ENCODE peak calls at places on chromosomes 16 and 17, in nine cellular contexts. S is dorsolateral prefrontal cortex, P is kidney epithelial cell, V is gastrocnemius medialis, X is sigmoid colon, Y is AG04450, H is NB4, M is BE2C, Q is astrocyte of the spinal cord. B is an unnamed sample.

GRCh38 chr17:48462946-48463345 is 32.9 kb upstream of the SKAP1 start:
- DNase-seq in S (no peak), P (no peak), V (no peak), X (no peak), Y (no peak), H (no peak), M (peak), Q (no peak), B (no peak)

GRCh38 chr17:48614904-48615211 is 234 bp downstream of the HOXB8 start:
- DNase-seq in S (no peak), P (no peak), V (no peak), X (no peak), Y (no peak), H (no peak), M (no peak), Q (peak), B (no peak)

GRCh38 chr16:67433131-67433719 is 2.3 kb downstream of the HSD11B2 start:
- DNase-seq in S (no peak), P (no peak), V (no peak), X (no peak), Y (no peak), H (no peak), M (no peak), Q (no peak), B (no peak)

GRCh38 chr17:6507535-6507934 is 48.8 kb downstream of the PITPNM3 start:
- DNase-seq in S (no peak), P (no peak), V (no peak), X (peak), Y (peak), H (no peak), M (no peak), Q (peak), B (peak)

GRCh38 chr17:81000631-81001357 is 9.2 kb downstream of the CHMP6 start:
- DNase-seq in S (no peak), P (no peak), V (no peak), X (no peak), Y (no peak), H (no peak), M (no peak), Q (no peak), B (no peak)

GRCh38 chr17:81398170-81398854 is 3.1 kb downstream of the BAHCC1 start:
- DNase-seq in S (no peak), P (no peak), V (no peak), X (no peak), Y (no peak), H (peak), M (no peak), Q (peak), B (no peak)

GRCh38 chr16:80852261-80852872 is 48.0 kb upstream of the CDYL2 start:
- DNase-seq in S (no peak), P (no peak), V (no peak), X (no peak), Y (no peak), H (peak), M (peak), Q (peak), B (no peak)

GRCh38 chr17:74807925-74808324 is 31.8 kb upstream of the NAT9 start:
- DNase-seq in S (no peak), P (no peak), V (no peak), X (no peak), Y (no peak), H (no peak), M (peak), Q (no peak), B (no peak)

GRCh38 chr17:32278815-32279214 is 13.2 kb downstream of the RHBDL3 start:
- DNase-seq in S (no peak), P (no peak), V (no peak), X (no peak), Y (no peak), H (no peak), M (no peak), Q (no peak), B (no peak)

GRCh38 chr16:3036726-3037315 is at the start of gene BICDL2:
- DNase-seq in S (no peak), P (no peak), V (no peak), X (no peak), Y (no peak), H (no peak), M (no peak), Q (no peak), B (no peak)
- H3K4me3 ChIP-seq in S (no peak), P (peak), V (peak), X (no peak), Y (no peak), H (no peak), M (no peak), Q (no peak), B (no peak)

GRCh38 chr16:74727903-74728302 is 27.2 kb upstream of the MLKL start:
- DNase-seq in S (no peak), P (no peak), V (no peak), X (no peak), Y (no peak), H (no peak), M (no peak), Q (no peak), B (no peak)

GRCh38 chr16:74724820-74725549 is 24.3 kb upstream of the MLKL start:
- DNase-seq in S (peak), P (peak), V (no peak), X (no peak), Y (peak), H (no peak), M (no peak), Q (peak), B (peak)

GRCh38 chr16:74726056-74726455 is 25.4 kb upstream of the MLKL start:
- DNase-seq in S (no peak), P (no peak), V (no peak), X (no peak), Y (no peak), H (no peak), M (no peak), Q (no peak), B (no peak)

GRCh38 chr16:74725641-74726040 is 25.0 kb upstream of the MLKL start:
- DNase-seq in S (no peak), P (no peak), V (no peak), X (no peak), Y (no peak), H (no peak), M (no peak), Q (no peak), B (no peak)

DNA sequence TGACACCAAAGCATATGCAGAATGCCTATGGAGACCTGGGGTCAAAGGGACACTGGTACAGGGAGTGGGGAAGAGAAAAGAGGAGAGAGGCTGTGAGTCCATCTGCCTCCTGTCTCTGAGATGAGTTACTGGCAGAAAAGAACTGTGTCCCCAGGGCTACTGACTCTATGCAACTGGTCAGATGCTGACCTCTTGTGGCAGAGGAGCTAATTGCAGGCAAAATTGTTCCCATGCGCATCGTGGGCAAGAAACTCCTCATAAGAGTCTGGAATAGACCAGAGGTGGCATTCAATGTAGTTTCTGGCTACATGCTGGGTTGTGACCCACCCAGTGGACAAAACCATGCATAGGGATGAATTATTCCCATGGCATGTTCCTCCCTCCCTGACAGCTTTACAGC is 26.1 kb upstream of the MLKL start:
- DNase-seq in S (no peak), P (no peak), V (no peak), X (no peak), Y (no peak), H (peak), M (no peak), Q (no peak), B (no peak)
- TF ChIP-seq CTCF in S (no peak), P (peak), V (no peak), X (no peak), Y (peak), H (peak), M (peak), Q (peak), B (no peak)

GRCh38 chr16:2427526-2427925 is 1.7 kb upstream of the CCNF start:
- DNase-seq in S (no peak), P (no peak), V (no peak), X (peak), Y (no peak), H (no peak), M (no peak), Q (no peak), B (no peak)
- H3K4me3 ChIP-seq in S (no peak), P (no peak), V (no peak), X (no peak), Y (no peak), H (no peak), M (no peak), Q (no peak), B (no peak)

GRCh38 chr17:59786536-59787319 is 79.3 kb downstream of the VMP1 start:
- DNase-seq in S (no peak), P (peak), V (peak), X (peak), Y (peak), H (peak), M (peak), Q (peak), B (peak)
- TF ChIP-seq CTCF in S (no peak), P (no peak), V (no peak), X (no peak), Y (no peak), H (no peak), M (no peak), Q (no peak), B (no peak)

GRCh38 chr17:5181509-5182305 is 10.0 kb downstream of the ZNF594 start:
- DNase-seq in S (no peak), P (no peak), V (no peak), X (no peak), Y (no peak), H (no peak), M (no peak), Q (no peak), B (no peak)

GRCh38 chr17:5179003-5179402 is 12.7 kb downstream of the ZNF594 start:
- DNase-seq in S (no peak), P (no peak), V (no peak), X (no peak), Y (no peak), H (no peak), M (no peak), Q (no peak), B (no peak)

GRCh38 chr17:5184284-5184683 is 7.4 kb downstream of the ZNF594 start:
- DNase-seq in S (no peak), P (no peak), V (no peak), X (no peak), Y (no peak), H (no peak), M (no peak), Q (no peak), B (no peak)

GRCh38 chr17:5182597-5183409 is 8.9 kb downstream of the ZNF594 start:
- DNase-seq in S (no peak), P (no peak), V (no peak), X (no peak), Y (no peak), H (no peak), M (no peak), Q (no peak), B (no peak)

DNA sequence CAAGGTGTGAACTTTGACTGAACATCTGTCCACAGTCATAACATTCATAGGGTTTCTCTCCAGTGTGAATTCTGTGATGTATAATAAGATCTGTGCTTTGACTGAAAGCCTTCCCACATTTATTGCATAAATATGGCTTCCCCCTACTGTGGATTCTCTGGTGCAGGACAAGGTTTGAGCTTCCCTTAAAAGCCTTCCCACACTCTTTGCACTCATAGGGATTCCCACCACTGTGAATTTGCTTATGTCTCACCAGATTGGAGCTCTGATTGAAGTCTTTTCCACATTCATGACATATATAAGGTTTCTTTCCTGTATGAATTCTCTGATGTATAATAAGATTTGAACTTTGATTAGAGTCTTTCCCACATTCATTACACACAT is 8.3 kb downstream of the ZNF594 start:
- DNase-seq in S (no peak), P (no peak), V (no peak), X (no peak), Y (no peak), H (no peak), M (no peak), Q (no peak), B (no peak)
- H3K4me3 ChIP-seq in S (no peak), P (no peak), V (no peak), X (no peak), Y (no peak), H (no peak), M (no peak), Q (no peak), B (no peak)

GRCh38 chr17:70896843-70897242 is 727.5 kb downstream of the KCNJ2 start:
- DNase-seq in S (no peak), P (no peak), V (no peak), X (no peak), Y (no peak), H (no peak), M (no peak), Q (no peak), B (no peak)

GRCh38 chr17:70906808-70907207 is 737.5 kb downstream of the KCNJ2 start:
- DNase-seq in S (no peak), P (peak), V (no peak), X (no peak), Y (no peak), H (no peak), M (no peak), Q (peak), B (no peak)

GRCh38 chr17:70905796-70906195 is 736.5 kb downstream of the KCNJ2 start:
- DNase-seq in S (no peak), P (peak), V (no peak), X (no peak), Y (peak), H (peak), M (no peak), Q (peak), B (peak)

DNA sequence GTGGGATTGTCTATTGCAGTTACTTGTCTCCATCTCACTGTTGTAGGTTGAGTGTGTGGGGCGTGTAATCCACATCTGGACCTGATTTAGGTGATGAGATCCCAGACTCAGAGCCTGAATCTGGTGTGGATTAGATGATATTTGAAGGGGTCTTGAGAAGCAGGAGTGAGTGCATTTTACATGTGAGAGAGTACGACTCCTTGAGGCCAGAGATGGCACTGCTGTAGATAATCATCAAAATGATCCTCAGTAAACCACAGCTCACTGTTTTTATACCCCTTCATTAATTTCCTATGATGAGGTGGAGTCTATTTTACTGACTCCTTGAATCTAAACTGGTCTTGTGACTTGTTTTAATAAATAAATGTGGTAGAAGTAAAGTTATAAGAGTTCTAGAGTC is 732.5 kb downstream of the KCNJ2 start:
- DNase-seq in S (no peak), P (no peak), V (no peak), X (no peak), Y (no peak), H (no peak), M (no peak), Q (no peak), B (no peak)
- TF ChIP-seq CTCF in S (no peak), P (no peak), V (no peak), X (no peak), Y (no peak), H (no peak), M (peak), Q (no peak), B (no peak)

GRCh38 chr16:82088483-82088882 is 53.4 kb downstream of the HSD17B2 start:
- DNase-seq in S (no peak), P (no peak), V (no peak), X (no peak), Y (no peak), H (no peak), M (no peak), Q (no peak), B (no peak)

GRCh38 chr16:82094942-82095540 is 60.0 kb downstream of the HSD17B2 start:
- DNase-seq in S (no peak), P (no peak), V (no peak), X (no peak), Y (no peak), H (no peak), M (no peak), Q (no peak), B (no peak)

GRCh38 chr16:82092711-82093110 is 57.7 kb downstream of the HSD17B2 start:
- DNase-seq in S (no peak), P (no peak), V (no peak), X (no peak), Y (no peak), H (no peak), M (no peak), Q (no peak), B (no peak)

GRCh38 chr16:82093901-82094300 is 58.8 kb downstream of the HSD17B2 start:
- DNase-seq in S (no peak), P (no peak), V (no peak), X (no peak), Y (no peak), H (peak), M (no peak), Q (no peak), B (no peak)

DNA sequence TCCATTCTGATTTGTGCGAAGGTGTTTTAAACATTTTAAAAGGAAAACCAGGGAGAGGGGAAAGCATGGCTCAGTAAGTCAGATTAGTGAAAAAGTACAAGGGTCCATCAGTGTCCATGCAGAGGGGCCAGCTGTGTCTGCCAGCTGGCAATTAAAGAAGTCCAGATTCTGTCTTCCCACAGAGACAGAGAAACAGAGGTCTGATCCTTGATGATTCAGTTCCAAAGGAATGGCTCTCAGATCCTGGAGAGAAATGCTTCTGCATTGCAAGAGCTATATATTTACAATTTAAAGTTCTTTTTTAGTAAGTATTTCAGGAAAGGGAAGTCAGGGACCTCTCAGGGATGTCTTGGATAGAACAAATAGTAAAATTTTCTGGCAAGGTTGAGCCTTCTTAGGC is 56.2 kb downstream of the HSD17B2 start:
- DNase-seq in S (no peak), P (no peak), V (no peak), X (no peak), Y (peak), H (no peak), M (no peak), Q (peak), B (peak)
- H3K4me3 ChIP-seq in S (no peak), P (no peak), V (no peak), X (no peak), Y (no peak), H (no peak), M (no peak), Q (no peak), B (no peak)

DNA sequence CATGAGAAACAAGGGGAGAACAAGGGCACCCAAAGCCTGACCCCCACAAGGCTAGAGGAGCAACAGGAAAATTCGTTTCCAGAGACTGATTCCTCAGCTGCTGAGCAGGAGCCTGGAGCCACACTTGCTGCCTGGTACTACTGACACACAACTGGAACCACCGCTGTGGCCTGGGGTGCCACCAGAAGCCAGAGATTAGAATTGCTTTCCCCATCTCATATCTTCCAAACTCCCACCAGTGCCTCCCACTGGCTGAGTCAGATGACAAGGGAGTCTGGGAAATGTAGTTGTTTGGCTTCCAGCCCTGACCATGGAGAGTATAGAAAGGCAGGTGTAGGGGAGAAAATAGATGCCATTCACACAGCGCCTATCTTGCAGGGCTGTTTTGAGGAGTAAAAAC is 4.1 kb upstream of the TMEM11 start:
- DNase-seq in S (no peak), P (no peak), V (no peak), X (no peak), Y (no peak), H (peak), M (peak), Q (no peak), B (no peak)
- TF ChIP-seq CTCF in S (no peak), P (no peak), V (no peak), X (no peak), Y (no peak), H (no peak), M (peak), Q (no peak), B (no peak)

B was measured in AG04449.